ENCODE peak calls at places on chromosomes 16 and 17, in six cellular contexts. L, Z, R, C, G and O are unnamed samples.

GRCh38 chr17:42913527-42913926 is 12.9 kb downstream of the G6PC1 start:
- DNase-seq in L (no peak), Z (no peak), R (no peak), C (no peak), G (no peak), O (no peak)

GRCh38 chr17:82684207-82684903 is 14.1 kb downstream of the RAB40B start:
- DNase-seq in L (peak), Z (no peak), R (no peak), C (peak), G (no peak), O (no peak)

GRCh38 chr16:85651822-85652430 is 36.8 kb downstream of the GINS2 start:
- DNase-seq in L (no peak), Z (no peak), R (no peak), C (no peak), G (no peak), O (no peak)

GRCh38 chr17:32907583-32907982 is 20.4 kb upstream of the TMEM98 start:
- DNase-seq in L (no peak), Z (no peak), R (no peak), C (peak), G (peak), O (no peak)

GRCh38 chr16:88767546-88767945 is 17.5 kb downstream of the PIEZO1 start:
- DNase-seq in L (no peak), Z (no peak), R (no peak), C (no peak), G (no peak), O (no peak)

GRCh38 chr17:75614556-75615270 is 18.5 kb upstream of the SMIM5 start:
- DNase-seq in L (no peak), Z (no peak), R (no peak), C (no peak), G (no peak), O (no peak)

GRCh38 chr17:48542114-48542955 is 2.6 kb downstream of the HOXB2 start:
- DNase-seq in L (no peak), Z (no peak), R (no peak), C (no peak), G (peak), O (no peak)

GRCh38 chr16:89257757-89258465 is 40.4 kb downstream of the ZNF778 start:
- DNase-seq in L (no peak), Z (no peak), R (no peak), C (no peak), G (no peak), O (peak)

GRCh38 chr17:59381716-59382570 is 50.5 kb downstream of the YPEL2 start:
- DNase-seq in L (no peak), Z (no peak), R (no peak), C (no peak), G (no peak), O (peak)

GRCh38 chr17:36212958-36213357 is 2.1 kb downstream of the CCL4L2 start:
- DNase-seq in L (no peak), Z (no peak), R (no peak), C (no peak), G (no peak), O (no peak)

GRCh38 chr16:278863-279366 is 1.5 kb upstream of the ARHGDIG start:
- DNase-seq in L (no peak), Z (no peak), R (no peak), C (no peak), G (peak), O (peak)

GRCh38 chr17:44279586-44280344 is 11.8 kb upstream of the SLC4A1 start:
- DNase-seq in L (no peak), Z (peak), R (no peak), C (peak), G (peak), O (no peak)

GRCh38 chr16:66598111-66598510 is 6.4 kb upstream of the CMTM3 start:
- DNase-seq in L (no peak), Z (no peak), R (no peak), C (no peak), G (no peak), O (no peak)

GRCh38 chr17:78882546-78883089 is 20.4 kb downstream of the CEP295NL start:
- DNase-seq in L (no peak), Z (no peak), R (no peak), C (no peak), G (no peak), O (no peak)

GRCh38 chr17:43146649-43147048 is 21.5 kb upstream of the BRCA1 start:
- DNase-seq in L (no peak), Z (no peak), R (no peak), C (no peak), G (no peak), O (no peak)

GRCh38 chr17:14303343-14304221 is 2.7 kb downstream of the HS3ST3B1 start:
- DNase-seq in L (no peak), Z (no peak), R (no peak), C (no peak), G (peak), O (no peak)

GRCh38 chr17:66488874-66489273 is 186.5 kb downstream of the PRKCA start:
- DNase-seq in L (no peak), Z (no peak), R (no peak), C (no peak), G (no peak), O (no peak)

GRCh38 chr17:42281571-42282096 is 5.4 kb upstream of the STAT5B start:
- DNase-seq in L (no peak), Z (no peak), R (no peak), C (peak), G (no peak), O (peak)

GRCh38 chr17:3687949-3688614 is 7.9 kb downstream of the P2RX5 start:
- DNase-seq in L (no peak), Z (no peak), R (no peak), C (no peak), G (peak), O (no peak)

GRCh38 chr17:35554668-35555067 is 6.0 kb downstream of the SLFN14 start:
- DNase-seq in L (no peak), Z (no peak), R (no peak), C (no peak), G (no peak), O (no peak)

GRCh38 chr17:64781394-64781793 is 119.3 kb upstream of the SMURF2 start:
- DNase-seq in L (peak), Z (no peak), R (no peak), C (peak), G (peak), O (no peak)

GRCh38 chr16:609316-609715 is 19.4 kb downstream of the RAB40C start:
- DNase-seq in L (no peak), Z (no peak), R (no peak), C (no peak), G (no peak), O (no peak)

GRCh38 chr16:84138824-84139627 is 6.0 kb downstream of the HSDL1 start:
- DNase-seq in L (no peak), Z (no peak), R (no peak), C (no peak), G (no peak), O (peak)

GRCh38 chr16:17483266-17483864 is 12.6 kb upstream of the XYLT1 start:
- DNase-seq in L (no peak), Z (no peak), R (no peak), C (no peak), G (no peak), O (no peak)

GRCh38 chr17:64264891-64265290 is 1.8 kb upstream of the TEX2 start:
- DNase-seq in L (no peak), Z (no peak), R (no peak), C (no peak), G (no peak), O (no peak)

GRCh38 chr16:424033-424622 is 1.3 kb upstream of the RAB11FIP3 start:
- DNase-seq in L (peak), Z (peak), R (peak), C (peak), G (peak), O (no peak)

GRCh38 chr17:44522883-44523671 is 19.9 kb upstream of the GPATCH8 start:
- DNase-seq in L (peak), Z (no peak), R (no peak), C (peak), G (peak), O (peak)

GRCh38 chr16:15572329-15573001 is 70.5 kb downstream of the MARF1 start:
- DNase-seq in L (peak), Z (peak), R (no peak), C (no peak), G (peak), O (no peak)

GRCh38 chr16:31129568-31130335 is 5.8 kb downstream of the PRSS8 start:
- DNase-seq in L (no peak), Z (no peak), R (no peak), C (no peak), G (peak), O (no peak)

GRCh38 chr17:4616456-4616855 is 25.0 kb downstream of the ALOX15 start:
- DNase-seq in L (no peak), Z (no peak), R (no peak), C (no peak), G (no peak), O (no peak)

GRCh38 chr17:50213026-50214015 is 11.9 kb upstream of the COL1A1 start:
- DNase-seq in L (no peak), Z (no peak), R (no peak), C (peak), G (no peak), O (no peak)

GRCh38 chr16:73047536-73048291 is at the start of gene ZFHX3:
- DNase-seq in L (peak), Z (no peak), R (no peak), C (peak), G (peak), O (peak)

GRCh38 chr17:2053380-2054261 is 1.3 kb upstream of the HIC1 start:
- DNase-seq in L (no peak), Z (no peak), R (no peak), C (peak), G (peak), O (peak)

GRCh38 chr17:8420041-8420934 is 15.4 kb upstream of the NDEL1 start:
- DNase-seq in L (peak), Z (no peak), R (no peak), C (peak), G (peak), O (no peak)